ENCODE peak calls at places on chromosomes 16 and 17, in nine cellular contexts. A is heart left ventricle; U is DMS 273 treated with DMSO at 0.1 percent for 48 hours; I is CD4-positive, alpha-beta T cell; O is left cardiac atrium; B is SHP77; X is spleen; Y is ascending aorta; L is effector CD4-positive, alpha-beta T cell. J is an unnamed sample.

GRCh38 chr16:67562526-67562917 is at the start of gene CTCF:
- DNase-seq in Y (no peak), B (peak), A (peak), I (peak), X (peak), L (peak), U (peak), O (peak), J (peak)

GRCh38 chr17:46720408-46720807 is 98.1 kb downstream of the WNT3 start:
- DNase-seq in A (no peak), U (no peak), L (no peak), I (no peak), Y (no peak), X (no peak), O (no peak), B (no peak), J (no peak)

GRCh38 chr17:77475012-77475976 is 334.5 kb downstream of the SEC14L1 start:
- DNase-seq in A (no peak), O (peak), B (no peak), U (no peak), X (no peak), I (peak), Y (no peak), L (peak), J (no peak)

GRCh38 chr17:56320443-56320842 is 167.2 kb downstream of the ANKFN1 start:
- DNase-seq in U (no peak), L (no peak), B (no peak), A (no peak), Y (no peak), I (no peak), O (no peak), X (no peak), J (no peak)

GRCh38 chr17:42424991-42425610 is 2.0 kb upstream of the CAVIN1 start:
- DNase-seq in A (no peak), U (no peak), O (no peak), Y (no peak), X (no peak), B (no peak), I (no peak), L (no peak), J (no peak)

GRCh38 chr16:87127061-87127765 is 190.0 kb downstream of the C16orf95 start:
- DNase-seq in O (peak), X (no peak), B (no peak), L (no peak), I (no peak), A (peak), U (no peak), Y (no peak), J (peak)

GRCh38 chr16:55297062-55297909 is 26.7 kb upstream of the IRX6 start:
- DNase-seq in Y (no peak), L (no peak), B (no peak), O (no peak), U (peak), A (no peak), I (no peak), X (no peak), J (no peak)

GRCh38 chr17:67196422-67196821 is 48.6 kb downstream of the HELZ start:
- DNase-seq in L (no peak), Y (no peak), I (no peak), U (no peak), O (no peak), B (no peak), A (no peak), X (no peak), J (no peak)

GRCh38 chr16:74825941-74826340 is 51.3 kb upstream of the FA2H start:
- DNase-seq in X (no peak), Y (no peak), B (no peak), I (no peak), U (no peak), L (no peak), A (no peak), O (no peak), J (no peak)

GRCh38 chr17:80599546-80600305 is 55.1 kb downstream of the RPTOR start:
- DNase-seq in L (no peak), B (no peak), U (no peak), A (no peak), O (no peak), I (no peak), X (no peak), Y (no peak), J (no peak)

GRCh38 chr16:77234611-77235010 is 35.4 kb downstream of the SYCE1L start:
- DNase-seq in A (no peak), L (no peak), Y (no peak), I (no peak), B (peak), U (no peak), O (no peak), X (no peak), J (no peak)

GRCh38 chr16:22232277-22233049 is 26.4 kb downstream of the EEF2K start:
- DNase-seq in O (no peak), A (no peak), X (no peak), L (no peak), I (no peak), Y (no peak), U (no peak), B (no peak), J (no peak)

GRCh38 chr16:49766280-49766679 is 89.6 kb downstream of the ZNF423 start:
- DNase-seq in Y (no peak), L (no peak), U (no peak), I (no peak), B (no peak), X (no peak), A (no peak), O (no peak), J (no peak)

GRCh38 chr16:28180660-28181556 is 30.9 kb downstream of the XPO6 start:
- DNase-seq in B (no peak), U (no peak), L (no peak), A (no peak), Y (no peak), O (no peak), X (no peak), I (no peak), J (no peak)

GRCh38 chr17:43384476-43384862 is 14.3 kb upstream of the ARL4D start:
- DNase-seq in O (no peak), L (no peak), A (no peak), I (no peak), B (no peak), X (no peak), Y (no peak), U (no peak), J (no peak)

GRCh38 chr16:86022381-86022960 is 123.5 kb downstream of the IRF8 start:
- DNase-seq in B (no peak), I (no peak), L (no peak), Y (no peak), A (no peak), U (no peak), X (no peak), O (no peak), J (no peak)

GRCh38 chr16:88301886-88302285 is 80.9 kb upstream of the ZNF469 start:
- DNase-seq in I (no peak), L (no peak), Y (no peak), U (no peak), B (no peak), X (no peak), O (no peak), A (no peak), J (no peak)

GRCh38 chr17:9729034-9729650 is 62.2 kb downstream of the DHRS7C start:
- DNase-seq in A (no peak), L (no peak), Y (no peak), X (no peak), B (peak), U (peak), O (no peak), I (no peak), J (peak)

GRCh38 chr16:89599451-89599858 is 14.0 kb upstream of the DPEP1 start:
- DNase-seq in A (no peak), U (peak), X (no peak), L (no peak), B (peak), I (peak), O (no peak), Y (no peak), J (no peak)

GRCh38 chr17:57750109-57750845 is 5.2 kb upstream of the CCDC182 start:
- DNase-seq in X (no peak), I (no peak), O (no peak), U (no peak), A (no peak), B (no peak), L (no peak), Y (no peak), J (no peak)

GRCh38 chr16:88369447-88370008 is 13.2 kb upstream of the ZNF469 start:
- DNase-seq in B (no peak), Y (no peak), L (no peak), A (no peak), U (no peak), I (no peak), X (peak), O (no peak), J (no peak)

GRCh38 chr17:73901661-73902415 is 257.6 kb upstream of the SDK2 start:
- DNase-seq in U (peak), O (peak), X (peak), B (no peak), I (peak), L (no peak), Y (no peak), A (peak), J (no peak)

GRCh38 chr17:6654816-6655731 is 3.5 kb downstream of the C17orf100 start:
- DNase-seq in O (no peak), A (peak), L (no peak), B (no peak), Y (no peak), I (no peak), U (no peak), X (peak), J (peak)

GRCh38 chr16:67284699-67285646 is 5.6 kb downstream of the PLEKHG4 start:
- DNase-seq in B (peak), L (no peak), O (no peak), U (no peak), A (peak), I (no peak), X (no peak), Y (no peak), J (no peak)

GRCh38 chr16:82651921-82652601 is 25.3 kb downstream of the CDH13 start:
- DNase-seq in A (no peak), L (no peak), I (no peak), O (no peak), X (no peak), U (no peak), B (no peak), Y (no peak), J (no peak)

GRCh38 chr17:78933025-78933958 is 8.1 kb upstream of the TIMP2 start:
- DNase-seq in B (peak), A (peak), X (no peak), O (peak), I (peak), L (peak), U (peak), Y (peak), J (no peak)

GRCh38 chr16:48381201-48381600 is 4.0 kb downstream of the SIAH1 start:
- DNase-seq in Y (no peak), U (no peak), A (no peak), I (no peak), B (no peak), X (no peak), O (no peak), L (no peak), J (no peak)

GRCh38 chr17:75739801-75740200 is 18.5 kb downstream of the ITGB4 start:
- DNase-seq in L (no peak), O (no peak), U (no peak), X (no peak), Y (no peak), A (no peak), B (no peak), I (no peak), J (no peak)

GRCh38 chr16:28001642-28002041 is 61.9 kb downstream of the GSG1L start:
- DNase-seq in A (no peak), O (no peak), X (peak), L (no peak), B (no peak), I (no peak), Y (no peak), U (no peak), J (no peak)

GRCh38 chr16:49557070-49557446 is 183.5 kb downstream of the C16orf78 start:
- DNase-seq in X (peak), U (peak), L (no peak), A (no peak), I (no peak), B (peak), O (no peak), Y (no peak), J (peak)

GRCh38 chr16:52050418-52050817 is 496.5 kb downstream of the TOX3 start:
- DNase-seq in X (no peak), L (no peak), Y (no peak), O (no peak), A (no peak), I (no peak), B (no peak), U (no peak), J (no peak)

GRCh38 chr16:3401719-3402397 is 843 bp downstream of the ZNF174 start:
- DNase-seq in I (no peak), Y (no peak), B (peak), A (no peak), U (no peak), X (peak), L (no peak), O (no peak), J (no peak)

GRCh38 chr17:57121308-57122042 is 36.4 kb downstream of the AKAP1 start:
- DNase-seq in A (peak), U (no peak), B (peak), X (no peak), O (no peak), L (no peak), Y (no peak), I (no peak), J (peak)

GRCh38 chr16:73171380-73171779 is 123.5 kb upstream of the ZFHX3 start:
- DNase-seq in O (no peak), I (no peak), X (no peak), U (peak), B (no peak), Y (no peak), L (no peak), A (no peak), J (peak)

J was measured in NCI-H1694 treated with DMSO at 0.1 percent for 48 hours.